ENCODE peak calls at places on chromosomes 16 and 17, in five cellular contexts. R is HCT116, S is SK-N-SH, M is GM12878, N is HepG2. I is an unnamed sample.

GRCh38 chr16:2213817-2214720 is 571 bp downstream of the PGP start:
- DNase-seq in R (no peak), S (peak; percentile 55), M (no peak), N (no peak), I (peak; percentile 56)

GRCh38 chr16:87146676-87147075 is 170.5 kb downstream of the C16orf95 start:
- DNase-seq in R (no peak), S (no peak), M (no peak), N (no peak), I (no peak)

GRCh38 chr16:66510298-66510697 is 39.6 kb downstream of the TK2 start:
- DNase-seq in R (no peak), S (no peak), M (no peak), N (no peak), I (no peak)

GRCh38 chr16:65180986-65181710 is 59.3 kb upstream of the CDH11 start:
- DNase-seq in R (no peak), S (peak; percentile 7), M (no peak), N (no peak), I (no peak)

GRCh38 chr17:4840893-4841242 is 7.7 kb downstream of the MINK1 start:
- DNase-seq in R (no peak), S (no peak), M (no peak), N (no peak), I (no peak)

GRCh38 chr17:40561871-40562611 is 3.2 kb downstream of the CCR7 start:
- DNase-seq in R (no peak), S (no peak), M (peak; percentile 78), N (no peak), I (no peak)

GRCh38 chr17:78839762-78840529 is 668 bp downstream of the USP36 start:
- DNase-seq in R (no peak), S (peak; percentile 79), M (no peak), N (peak; percentile 44), I (no peak)

GRCh38 chr16:85090873-85091521 is 21.3 kb downstream of the CIBAR2 start:
- DNase-seq in R (no peak), S (peak; percentile 26), M (no peak), N (no peak), I (no peak)

GRCh38 chr16:84528317-84528716 is 23.9 kb upstream of the MEAK7 start:
- DNase-seq in R (no peak), S (no peak), M (no peak), N (no peak), I (no peak)

GRCh38 chr17:77677637-77678036 is 280.9 kb upstream of the TNRC6C start:
- DNase-seq in R (no peak), S (no peak), M (no peak), N (no peak), I (no peak)

GRCh38 chr17:21678451-21679081 is 13.8 kb upstream of the KCNJ18 start:
- DNase-seq in R (no peak), S (peak; percentile 67), M (no peak), N (no peak), I (peak; percentile 72)
- TF ChIP-seq REST in R (no peak), S (no peak), M (no peak), N (no peak), I (no peak)

GRCh38 chr16:20611975-20612471 is 35.9 kb upstream of the ACSM2B start:
- DNase-seq in R (no peak), S (no peak), M (no peak), N (no peak), I (no peak)
- TF ChIP-seq JUND in R (no peak), S (no peak), M (no peak), N (no peak), I (no peak)

DNA sequence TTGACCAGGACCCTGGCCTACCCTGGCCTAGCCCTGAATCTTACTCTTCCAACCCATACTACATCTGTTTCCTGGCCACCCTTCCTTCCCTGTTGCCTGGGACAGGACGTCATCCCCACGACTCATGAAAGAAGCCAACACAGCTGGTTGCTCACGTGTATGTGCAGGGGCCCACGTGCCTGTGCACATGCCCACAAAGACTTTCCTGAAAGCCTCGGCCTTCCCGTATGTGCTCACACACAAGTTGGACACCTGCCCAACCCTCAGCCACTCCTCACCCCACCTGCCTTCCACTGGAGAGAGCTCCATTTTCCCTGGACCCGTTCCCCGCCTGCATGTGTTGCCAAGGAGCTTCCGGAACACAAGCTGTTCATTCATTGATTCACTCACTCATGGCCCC is 7.0 kb downstream of the PLXDC1 start:
- DNase-seq in R (no peak), S (no peak), M (no peak), N (no peak), I (no peak)
- TF ChIP-seq REST in R (no peak), S (no peak), M (no peak), N (no peak), I (no peak)

GRCh38 chr17:70271672-70272071 is 102.3 kb downstream of the KCNJ2 start:
- DNase-seq in R (no peak), S (no peak), M (no peak), N (no peak), I (no peak)

GRCh38 chr17:70274255-70274654 is 104.9 kb downstream of the KCNJ2 start:
- DNase-seq in R (no peak), S (no peak), M (no peak), N (no peak), I (no peak)

GRCh38 chr17:70271200-70271599 is 101.9 kb downstream of the KCNJ2 start:
- DNase-seq in R (no peak), S (no peak), M (no peak), N (no peak), I (no peak)

GRCh38 chr17:70278846-70279465 is 109.6 kb downstream of the KCNJ2 start:
- DNase-seq in R (no peak), S (peak; percentile 17), M (no peak), N (no peak), I (no peak)

GRCh38 chr17:70276931-70277330 is 107.6 kb downstream of the KCNJ2 start:
- DNase-seq in R (no peak), S (no peak), M (no peak), N (no peak), I (no peak)
- TF ChIP-seq JUND in R (no peak), S (no peak), M (no peak), N (no peak), I (no peak)

GRCh38 chr17:10743316-10744009 is 13.6 kb upstream of the TMEM220 start:
- DNase-seq in R (no peak), S (no peak), M (no peak), N (no peak), I (no peak)
- TF ChIP-seq REST in R (no peak), S (no peak), M (no peak), N (no peak), I (no peak)

GRCh38 chr17:15896277-15896676 is 48.7 kb upstream of the ADORA2B start:
- DNase-seq in R (no peak), S (no peak), M (no peak), N (no peak), I (no peak)

GRCh38 chr17:15894913-15895658 is 49.8 kb upstream of the ADORA2B start:
- DNase-seq in R (no peak), S (no peak), M (no peak), N (no peak), I (no peak)

GRCh38 chr17:15896834-15897233 is 48.1 kb upstream of the ADORA2B start:
- DNase-seq in R (no peak), S (no peak), M (no peak), N (no peak), I (no peak)

DNA sequence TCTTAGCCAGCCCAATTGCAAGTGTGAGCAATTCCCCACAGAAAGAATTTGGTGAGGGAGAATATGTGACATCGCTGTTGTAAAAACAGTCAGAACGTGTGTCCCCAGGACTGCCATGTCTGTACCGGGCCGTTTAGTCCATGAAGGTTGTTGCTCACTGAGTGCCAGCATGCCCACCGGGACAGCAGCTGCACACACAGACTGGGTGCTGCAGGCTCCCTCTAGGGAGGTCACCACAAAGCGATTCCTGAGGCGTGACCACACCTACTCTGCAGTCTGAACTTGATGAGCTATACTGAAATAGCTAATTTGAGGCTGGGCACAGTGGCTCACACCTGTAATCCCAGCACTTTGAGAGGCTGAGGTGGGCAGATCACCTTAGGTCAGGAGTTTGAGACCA is 44.1 kb upstream of the ADORA2B start:
- DNase-seq in R (no peak), S (no peak), M (peak; percentile 13), N (no peak), I (no peak)
- TF ChIP-seq JUND in R (no peak), S (no peak), M (no peak), N (no peak), I (no peak)

GRCh38 chr17:12789075-12789975 is at the start of gene ARHGAP44:
- DNase-seq in R (peak; percentile 46), S (peak; percentile 82), M (no peak), N (peak; percentile 40), I (peak; percentile 38)
- TF ChIP-seq REST in R (no peak), S (no peak), M (peak; percentile 38), N (no peak), I (no peak)

GRCh38 chr16:71648162-71648561 is 22.2 kb downstream of the MARVELD3 start:
- DNase-seq in R (no peak), S (no peak), M (no peak), N (no peak), I (no peak)
- TF ChIP-seq JUND in R (no peak), S (no peak), M (no peak), N (no peak), I (no peak)

GRCh38 chr17:13477180-13477611 is 124.5 kb downstream of the HS3ST3A1 start:
- DNase-seq in R (no peak), S (no peak), M (no peak), N (no peak), I (no peak)
- TF ChIP-seq REST in R (no peak), S (no peak), M (no peak), N (no peak), I (no peak)

I was measured in K562.